ENCODE peak calls at places on chromosomes 5 and 9, in four cellular contexts. H, L, O and N are unnamed samples.

GRCh38 chr5:32709789-32710334 is 1.3 kb upstream of the NPR3 start:
- DNase-seq in H (peak; percentile 79), L (peak; percentile 85), O (peak; percentile 71), N (no peak)

GRCh38 chr5:40973364-40974004 is 64.2 kb downstream of the C7 start:
- DNase-seq in H (no peak), L (no peak), O (no peak), N (no peak)

GRCh38 chr5:72394688-72395087 is 74.5 kb downstream of the PTCD2 start:
- DNase-seq in H (no peak), L (peak; percentile 39), O (no peak), N (no peak)

GRCh38 chr5:77379558-77380061 is 112.5 kb downstream of the WDR41 start:
- DNase-seq in H (no peak), L (no peak), O (no peak), N (no peak)

GRCh38 chr9:35828716-35829083 is at the start of gene FAM221B:
- DNase-seq in H (no peak), L (no peak), O (peak; percentile 77), N (no peak)

GRCh38 chr5:38536968-38537367 is 19.5 kb downstream of the LIFR start:
- DNase-seq in H (no peak), L (no peak), O (no peak), N (no peak)

GRCh38 chr9:127035423-127035822 is 87.0 kb downstream of the ANGPTL2 start:
- DNase-seq in H (peak; percentile 17), L (peak; percentile 73), O (no peak), N (no peak)

GRCh38 chr5:154986151-154986550 is 27.4 kb upstream of the KIF4B start:
- DNase-seq in H (no peak), L (no peak), O (no peak), N (no peak)

GRCh38 chr9:137430723-137431415 is 7.7 kb downstream of the NOXA1 start:
- DNase-seq in H (no peak), L (no peak), O (no peak), N (no peak)

GRCh38 chr9:121564861-121565260 is 65.2 kb upstream of the GGTA1 start:
- DNase-seq in H (no peak), L (no peak), O (no peak), N (no peak)

GRCh38 chr9:86176468-86176867 is 77.1 kb upstream of the GOLM1 start:
- DNase-seq in H (no peak), L (no peak), O (no peak), N (no peak)

GRCh38 chr9:85640425-85640824 is 101.3 kb downstream of the AGTPBP1 start:
- DNase-seq in H (no peak), L (no peak), O (no peak), N (no peak)

GRCh38 chr5:90954951-90955635 is 396.5 kb downstream of the ADGRV1 start:
- DNase-seq in H (no peak), L (no peak), O (no peak), N (no peak)

GRCh38 chr5:53008751-53009150 is 19.6 kb downstream of the ITGA2 start:
- DNase-seq in H (peak; percentile 84), L (peak; percentile 77), O (no peak), N (no peak)

GRCh38 chr5:102855684-102856373 is 100.7 kb downstream of the PAM start:
- DNase-seq in H (no peak), L (no peak), O (no peak), N (no peak)

GRCh38 chr9:8677725-8678124 is 878.1 kb upstream of the DMAC1 start:
- DNase-seq in H (no peak), L (no peak), O (peak; percentile 4), N (no peak)

GRCh38 chr9:133821606-133822438 is 83.7 kb upstream of the SARDH start:
- DNase-seq in H (peak; percentile 40), L (no peak), O (no peak), N (no peak)
- H2BK5ac ChIP-seq in H (no peak overlapping the region), L (peak overlapping the region; percentile 71), O (peak overlapping the region; percentile 67), N (no peak overlapping the region)

GRCh38 chr5:132777209-132778069 is at the start of gene SEPTIN8:
- DNase-seq in H (no peak), L (peak; percentile 57), O (peak; percentile 63), N (no peak)

GRCh38 chr5:132775439-132776076 is 1.5 kb downstream of the SEPTIN8 start:
- DNase-seq in H (no peak), L (peak; percentile 26), O (no peak), N (no peak)

GRCh38 chr5:132776932-132777208 is 169 bp downstream of the SEPTIN8 start:
- DNase-seq in H (no peak), L (no peak), O (no peak), N (peak; percentile 53)

GRCh38 chr5:132774896-132775295 is 2.1 kb downstream of the SEPTIN8 start:
- DNase-seq in H (no peak), L (no peak), O (no peak), N (no peak)

DNA sequence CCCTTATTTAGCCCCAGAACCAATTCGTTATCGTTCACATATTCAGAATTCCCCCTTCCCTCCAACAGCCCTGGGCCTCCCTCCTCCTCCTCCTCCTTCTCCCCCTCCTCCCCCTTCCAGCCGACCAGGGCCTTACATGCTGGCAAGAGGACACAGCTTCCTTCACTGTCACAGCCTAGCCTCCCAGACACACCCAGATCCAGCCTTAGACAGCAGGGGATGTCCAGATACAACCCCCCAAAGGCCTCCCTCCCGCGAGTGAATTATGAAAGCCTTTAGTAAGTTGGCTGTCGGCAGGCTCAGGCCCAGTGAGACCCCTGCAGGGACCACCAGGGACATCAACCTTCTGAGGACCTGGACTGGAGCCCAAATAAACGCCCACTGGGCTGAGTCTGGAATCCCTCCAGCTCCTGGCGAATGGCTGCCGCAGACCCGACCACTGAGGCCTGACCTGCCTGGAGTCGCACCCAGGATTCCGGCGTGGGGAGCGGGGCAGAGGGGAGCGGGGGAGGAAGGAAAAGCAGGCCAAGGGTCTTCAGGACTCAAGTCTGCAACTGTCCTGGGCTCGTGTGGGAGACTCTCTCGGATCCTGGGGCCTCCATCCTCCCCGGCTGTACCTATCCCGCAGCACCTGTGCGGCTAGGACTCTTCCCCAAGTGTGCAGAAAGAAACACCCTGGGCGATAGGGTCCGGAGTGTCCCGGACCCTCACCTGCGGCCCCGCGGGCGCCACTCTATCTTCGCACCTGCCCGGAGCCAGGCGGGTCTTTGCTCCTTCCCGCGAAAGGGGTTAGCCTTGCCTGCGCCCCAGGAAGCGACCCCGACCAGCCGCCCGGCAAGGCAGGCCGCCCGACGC is 735 bp downstream of the SEPTIN8 start:
- DNase-seq in H (no peak), L (peak; percentile 65), O (no peak), N (no peak)
- H2BK5ac ChIP-seq in H (peak overlapping the region; percentile 51), L (peak overlapping the region; percentile 76), O (peak overlapping the region; percentile 4), N (no peak overlapping the region)

GRCh38 chr9:116686693-116687073 is 422 bp upstream of the TRIM32 start:
- DNase-seq in H (peak; percentile 33), L (no peak), O (no peak), N (no peak)
- H2BK5ac ChIP-seq in H (peak overlapping the region; percentile 86), L (no peak overlapping the region), O (no peak overlapping the region), N (peak overlapping the region; percentile 75)

GRCh38 chr5:15023266-15023665 is 151.7 kb upstream of the ANKH start:
- DNase-seq in H (no peak), L (no peak), O (no peak), N (no peak)

GRCh38 chr5:15023846-15024245 is 152.3 kb upstream of the ANKH start:
- DNase-seq in H (no peak), L (no peak), O (no peak), N (no peak)

GRCh38 chr5:15021286-15022046 is 149.9 kb upstream of the ANKH start:
- DNase-seq in H (peak; percentile 80), L (peak; percentile 74), O (no peak), N (no peak)

GRCh38 chr5:15026011-15026481 is 154.5 kb upstream of the ANKH start:
- DNase-seq in H (peak; percentile 44), L (peak; percentile 33), O (no peak), N (no peak)

GRCh38 chr5:15020731-15021130 is 149.2 kb upstream of the ANKH start:
- DNase-seq in H (no peak), L (peak; percentile 14), O (no peak), N (no peak)
- H2BK5ac ChIP-seq in H (peak overlapping the region; percentile 86), L (peak overlapping the region; percentile 63), O (no peak overlapping the region), N (no peak overlapping the region)

GRCh38 chr9:76817489-76817888 is 53.3 kb downstream of the PCA3 start:
- DNase-seq in H (peak; percentile 88), L (peak; percentile 98), O (no peak), N (no peak)
- H2BK5ac ChIP-seq in H (peak overlapping the region; percentile 85), L (no peak overlapping the region), O (no peak overlapping the region), N (no peak overlapping the region)